ENCODE peak calls at places on chromosomes 11 and 22, in seven cellular contexts. H, G, R, Q, U, I and L are unnamed samples.

GRCh38 chr11:95147364-95147905 is 57.8 kb downstream of the ENDOD1 start:
- DNase-seq in H (no peak), G (peak), I (no peak), U (peak), R (no peak), Q (peak), L (no peak)

GRCh38 chr11:46421257-46421880 is 29.8 kb upstream of the CHRM4 start:
- DNase-seq in U (no peak), H (no peak), Q (no peak), R (no peak), I (no peak), G (no peak), L (no peak)

GRCh38 chr22:41094036-41094435 is 1.6 kb downstream of the EP300 start:
- DNase-seq in R (peak), U (no peak), G (peak), H (no peak), I (no peak), Q (peak), L (no peak)

GRCh38 chr11:1852885-1853284 is at the start of gene LSP1:
- DNase-seq in H (no peak), I (peak), R (no peak), U (no peak), Q (no peak), G (no peak), L (no peak)

GRCh38 chr22:50730941-50731661 is 6.9 kb upstream of the ACR start:
- DNase-seq in U (no peak), Q (no peak), H (no peak), R (no peak), I (no peak), G (no peak), L (no peak)

GRCh38 chr22:45977551-45978274 is 751 bp upstream of the WNT7B start:
- DNase-seq in G (peak), H (no peak), Q (no peak), U (no peak), R (no peak), I (no peak), L (no peak)

GRCh38 chr22:33568934-33569496 is 351.3 kb downstream of the LARGE1 start:
- DNase-seq in H (no peak), U (no peak), Q (no peak), G (no peak), I (no peak), R (no peak), L (no peak)

GRCh38 chr22:35838849-35839646 is 121.4 kb downstream of the APOL5 start:
- DNase-seq in R (peak), H (peak), U (peak), Q (peak), G (peak), I (no peak), L (peak)

GRCh38 chr11:134587345-134587744 is 175.3 kb upstream of the B3GAT1 start:
- DNase-seq in H (no peak), Q (no peak), R (no peak), G (no peak), I (no peak), U (no peak), L (no peak)

GRCh38 chr11:70501026-70501901 is 102.9 kb downstream of the CTTN start:
- DNase-seq in H (no peak), G (peak), U (no peak), Q (no peak), I (no peak), R (no peak), L (no peak)

GRCh38 chr11:20731676-20732075 is 62.3 kb downstream of the NELL1 start:
- DNase-seq in R (no peak), Q (no peak), I (no peak), H (no peak), U (no peak), G (no peak), L (no peak)

GRCh38 chr11:112477152-112477928 is 216.7 kb upstream of the PLET1 start:
- DNase-seq in U (no peak), G (no peak), Q (no peak), H (no peak), I (no peak), R (no peak), L (no peak)

GRCh38 chr22:17910561-17911311 is 113.6 kb downstream of the MICAL3 start:
- DNase-seq in H (peak), I (no peak), R (no peak), Q (peak), G (peak), U (peak), L (peak)

GRCh38 chr11:102456381-102456780 is 3.8 kb upstream of the TMEM123 start:
- DNase-seq in G (no peak), Q (peak), H (no peak), R (no peak), I (no peak), U (no peak), L (no peak)

GRCh38 chr22:40058265-40058664 is 63.5 kb downstream of the FAM83F start:
- DNase-seq in H (no peak), I (peak), R (peak), G (no peak), U (no peak), Q (no peak), L (no peak)

GRCh38 chr11:17314232-17314547 is 37.4 kb upstream of the NCR3LG1 start:
- DNase-seq in G (peak), Q (peak), U (no peak), H (no peak), R (no peak), I (no peak), L (no peak)

GRCh38 chr11:108167624-108168023 is 46.3 kb downstream of the ACAT1 start:
- DNase-seq in R (no peak), G (no peak), Q (no peak), I (no peak), U (no peak), H (no peak), L (no peak)

GRCh38 chr11:17890333-17890732 is 122.5 kb downstream of the SERGEF start:
- DNase-seq in G (no peak), U (no peak), I (no peak), R (no peak), Q (no peak), H (no peak), L (no peak)

GRCh38 chr11:107740256-107740655 is 28.4 kb upstream of the SLN start:
- DNase-seq in U (no peak), R (no peak), I (no peak), G (no peak), H (no peak), Q (peak), L (no peak)

GRCh38 chr11:27207025-27207650 is 155.9 kb downstream of the CCDC34 start:
- DNase-seq in Q (no peak), I (no peak), H (no peak), U (no peak), G (no peak), R (no peak), L (no peak)

GRCh38 chr11:111531156-111531555 is 9.4 kb upstream of the LAYN start:
- DNase-seq in I (no peak), U (peak), H (no peak), R (peak), G (peak), Q (peak), L (no peak)

GRCh38 chr11:46352063-46352841 is 5.0 kb downstream of the DGKZ start:
- DNase-seq in R (peak), H (peak), G (no peak), U (peak), I (peak), Q (peak), L (no peak)

GRCh38 chr11:127713226-127713625 is 712.7 kb upstream of the KIRREL3 start:
- DNase-seq in Q (no peak), H (no peak), G (no peak), R (no peak), U (no peak), I (no peak), L (no peak)

GRCh38 chr22:23178512-23179254 is 1.6 kb upstream of the BCR start:
- DNase-seq in R (peak), H (peak), Q (peak), I (peak), U (peak), G (peak), L (peak)

GRCh38 chr11:15471028-15471708 is 356.4 kb downstream of the INSC start:
- DNase-seq in I (no peak), U (no peak), H (no peak), Q (no peak), G (no peak), R (no peak), L (no peak)

GRCh38 chr11:86108146-86108545 is 39.3 kb upstream of the PICALM start:
- DNase-seq in U (no peak), H (no peak), R (no peak), G (no peak), I (no peak), Q (no peak), L (no peak)

GRCh38 chr11:46321757-46322156 is 25.5 kb upstream of the DGKZ start:
- DNase-seq in I (no peak), R (no peak), H (no peak), G (no peak), Q (peak), U (no peak), L (no peak)

GRCh38 chr11:64621283-64622019 is 30.4 kb downstream of the SLC22A12 start:
- DNase-seq in Q (no peak), H (no peak), I (no peak), U (no peak), R (no peak), G (no peak), L (no peak)

GRCh38 chr11:43574949-43575915 is 105.3 kb upstream of the HSD17B12 start:
- DNase-seq in I (no peak), G (peak), R (peak), Q (peak), U (no peak), H (no peak), L (no peak)

GRCh38 chr22:17719911-17720310 is 54.4 kb downstream of the BID start:
- DNase-seq in R (no peak), G (no peak), H (no peak), U (no peak), I (no peak), Q (no peak), L (no peak)

GRCh38 chr11:8408151-8408930 is 144.7 kb upstream of the LMO1 start:
- DNase-seq in R (peak), U (no peak), Q (no peak), G (peak), H (no peak), I (no peak), L (no peak)

GRCh38 chr11:65802841-65803240 is 16.0 kb downstream of the OVOL1 start:
- DNase-seq in U (no peak), G (no peak), R (no peak), I (no peak), H (no peak), Q (no peak), L (no peak)

GRCh38 chr11:134625151-134625550 is 213.1 kb upstream of the B3GAT1 start:
- DNase-seq in H (no peak), U (no peak), G (no peak), R (no peak), I (no peak), Q (no peak), L (no peak)

GRCh38 chr11:12832828-12833227 is 158.6 kb downstream of the TEAD1 start:
- DNase-seq in G (no peak), Q (peak), U (no peak), R (no peak), I (no peak), H (no peak), L (no peak)

GRCh38 chr22:42901790-42902508 is 44.9 kb upstream of the ARFGAP3 start:
- DNase-seq in Q (no peak), H (peak), G (no peak), I (no peak), R (no peak), U (no peak), L (no peak)

GRCh38 chr11:78946945-78947914 is 372.6 kb upstream of the NARS2 start:
- DNase-seq in I (no peak), Q (peak), U (no peak), H (no peak), R (no peak), G (no peak), L (no peak)

GRCh38 chr11:2462092-2462985 is 17.5 kb downstream of the KCNQ1 start:
- DNase-seq in I (no peak), U (no peak), H (no peak), G (no peak), Q (no peak), R (no peak), L (no peak)

GRCh38 chr22:42747701-42748513 is 27.2 kb upstream of the A4GALT start:
- DNase-seq in G (peak), I (no peak), H (no peak), Q (peak), R (no peak), U (peak), L (peak)